ENCODE peak calls at places on chromosomes 6 and 20, in ten cellular contexts. I, Q, C, A, G, N, Y, V, H and W are unnamed samples.

GRCh38 chr6:54010340-54011276 is 100.6 kb upstream of the MLIP start:
- DNase-seq in I (peak; percentile 47), C (peak; percentile 28), V (peak; percentile 17), A (peak; percentile 4), Y (no peak), N (no peak), H (no peak), G (peak; percentile 8), Q (peak; percentile 40), W (no peak)

GRCh38 chr6:12324741-12325140 is 34.6 kb downstream of the EDN1 start:
- DNase-seq in Y (no peak), Q (no peak), N (no peak), V (no peak), H (no peak), C (peak; percentile 29), A (no peak), I (no peak), G (no peak), W (no peak)

GRCh38 chr6:36917541-36918193 is 31.9 kb downstream of the C6orf89 start:
- DNase-seq in I (peak; percentile 24), H (peak; percentile 99), C (no peak), Y (peak; percentile 38), N (no peak), Q (peak; percentile 62), G (peak; percentile 59), V (no peak), A (no peak), W (no peak)

GRCh38 chr20:61185841-61186601 is 66.0 kb upstream of the CDH4 start:
- DNase-seq in I (peak; percentile 98), C (peak; percentile 24), Q (no peak), H (peak; percentile 82), N (no peak), V (peak; percentile 88), A (no peak), Y (no peak), G (no peak), W (peak; percentile 75)

GRCh38 chr20:16349518-16350295 is 223.5 kb downstream of the KIF16B start:
- DNase-seq in Y (no peak), Q (no peak), V (peak; percentile 4), I (peak; percentile 88), H (peak; percentile 70), A (no peak), G (no peak), N (no peak), C (no peak), W (peak; percentile 50)

GRCh38 chr6:165707067-165707853 is 44.2 kb upstream of the PDE10A start:
- DNase-seq in Y (no peak), V (no peak), G (no peak), C (no peak), I (no peak), N (no peak), A (no peak), H (no peak), Q (no peak), W (no peak)

GRCh38 chr20:40883097-40883496 is 145.5 kb upstream of the TOP1 start:
- DNase-seq in Y (no peak), A (no peak), I (no peak), N (no peak), C (no peak), V (no peak), H (no peak), Q (no peak), G (no peak), W (no peak)

GRCh38 chr6:159646731-159647130 is 46.3 kb downstream of the SOD2 start:
- DNase-seq in H (peak; percentile 40), Y (no peak), I (peak; percentile 43), Q (no peak), C (no peak), N (no peak), G (no peak), A (no peak), V (peak; percentile 52), W (peak; percentile 92)

GRCh38 chr6:14966111-14966901 is 279.6 kb upstream of the JARID2 start:
- DNase-seq in H (peak; percentile 12), G (no peak), V (no peak), A (no peak), N (no peak), Q (no peak), C (no peak), I (no peak), Y (no peak), W (no peak)

GRCh38 chr6:38760097-38760496 is 45.0 kb downstream of the DNAH8 start:
- DNase-seq in V (no peak), G (no peak), C (no peak), I (no peak), N (no peak), Y (no peak), Q (no peak), A (no peak), H (no peak), W (no peak)

GRCh38 chr20:21941941-21942805 is 236.7 kb downstream of the PAX1 start:
- DNase-seq in C (no peak), H (no peak), I (no peak), Q (no peak), N (no peak), Y (no peak), A (no peak), G (peak; percentile 31), V (no peak), W (no peak)
- TF ChIP-seq CTCF in C (no peak), H (no peak), I (no peak), Q (no peak), N (no peak), Y (no peak), A (no peak), G (no peak), V (no peak), W (no peak)

GRCh38 chr6:125533710-125534397 is 215.6 kb upstream of the HEY2 start:
- DNase-seq in G (no peak), C (no peak), V (no peak), Q (no peak), Y (no peak), I (no peak), N (no peak), A (no peak), H (no peak), W (no peak)
- H3K4me3 ChIP-seq in G (no peak overlapping the region), C (no peak overlapping the region), V (peak overlapping the region; percentile 21), Q (peak overlapping the region; percentile 43), Y (no peak overlapping the region), I (no peak overlapping the region), N (no peak overlapping the region), A (no peak overlapping the region), H (no peak overlapping the region), W (peak overlapping the region; percentile 48)

GRCh38 chr6:134449781-134450180 is 131.9 kb upstream of the SGK1 start:
- DNase-seq in G (no peak), C (no peak), N (no peak), Y (no peak), V (no peak), A (no peak), H (peak; percentile 63), Q (no peak), I (peak; percentile 84), W (no peak)
- TF ChIP-seq CTCF in G (no peak), C (no peak), N (no peak), Y (no peak), V (no peak), A (no peak), H (no peak), Q (no peak), I (no peak), W (no peak)

DNA sequence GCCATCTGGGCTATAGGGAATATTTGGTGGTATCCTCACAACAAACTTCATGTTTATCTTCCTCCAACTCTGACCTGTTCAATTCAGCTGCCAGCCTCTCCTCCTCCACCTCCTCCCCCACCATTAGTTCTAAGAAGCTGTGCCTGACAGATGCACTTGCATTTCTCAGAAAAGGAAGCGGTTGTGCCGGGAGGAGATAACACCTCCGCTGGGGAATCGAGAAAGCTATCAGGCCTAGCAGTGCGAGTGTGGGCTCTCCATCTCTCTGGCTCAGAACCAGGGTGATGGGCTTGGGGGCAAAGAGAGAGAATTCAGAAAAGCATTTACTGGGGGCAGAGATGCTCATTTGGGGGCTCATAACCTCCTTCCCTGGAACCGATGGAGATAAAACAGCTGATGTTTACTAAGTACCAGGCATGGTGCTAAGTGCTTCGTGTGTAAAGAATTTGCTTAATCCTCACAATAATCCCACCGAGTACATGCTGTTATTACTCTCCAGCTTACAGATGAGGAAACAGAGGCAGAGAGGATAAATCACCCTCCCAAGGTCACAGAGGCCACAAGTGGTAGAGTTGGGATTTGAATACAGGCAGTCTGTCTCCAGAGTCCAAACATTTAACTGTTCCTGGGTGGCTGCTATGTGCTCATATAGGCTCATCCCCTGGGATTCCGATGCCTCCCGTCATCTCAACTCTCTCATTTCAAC is 38.3 kb downstream of the COX4I2 start:
- DNase-seq in G (no peak), A (no peak), N (peak; percentile 94), Y (peak; percentile 35), C (no peak), V (peak; percentile 71), H (peak; percentile 35), Q (no peak), I (peak; percentile 80), W (no peak)
- H3K4me3 ChIP-seq in G (no peak overlapping the region), A (no peak overlapping the region), N (peak overlapping the region; percentile 20), Y (no peak overlapping the region), C (no peak overlapping the region), V (peak overlapping the region; percentile 20), H (peak overlapping the region; percentile 47), Q (peak overlapping the region; percentile 17), I (no peak overlapping the region), W (no peak overlapping the region)

GRCh38 chr20:6560978-6561377 is 206.5 kb upstream of the BMP2 start:
- DNase-seq in H (no peak), Y (no peak), A (no peak), C (peak; percentile 41), V (no peak), N (no peak), I (no peak), Q (no peak), G (no peak), W (no peak)
- TF ChIP-seq CTCF in H (no peak), Y (no peak), A (no peak), C (no peak), V (no peak), N (no peak), I (no peak), Q (no peak), G (no peak), W (peak; percentile 14)